ENCODE peak calls at places on chromosome 7, in seven cellular contexts. One of them, this sample, is unnamed.
A peak's percentile ranks its signal among the peaks of the same experiment; 100 is the strongest.

GRCh38 chr7:136845899-136846465 is 22.5 kb upstream of the CHRM2 start:
- DNase-seq in WERI-Rb-1: no peak
- DNase-seq in keratinocyte: no peak
- DNase-seq in CD4-positive, alpha-beta memory T cell: no peak
- DNase-seq in HCT116: no peak
- DNase-seq in CD4-positive, alpha-beta T cell: no peak
- DNase-seq in psoas muscle: no peak
- DNase-seq in this sample: no peak

GRCh38 chr7:64308019-64308275 is 5.8 kb upstream of the ZNF736 start:
- DNase-seq in keratinocyte: no peak
- DNase-seq in CD4-positive, alpha-beta T cell: peak; percentile 35
- DNase-seq in WERI-Rb-1: no peak
- DNase-seq in CD4-positive, alpha-beta memory T cell: no peak
- DNase-seq in HCT116: no peak
- DNase-seq in psoas muscle: no peak
- DNase-seq in this sample: peak; percentile 46

GRCh38 chr7:1085266-1085665 is 2.6 kb upstream of the GPER1 start:
- DNase-seq in HCT116: no peak
- DNase-seq in CD4-positive, alpha-beta T cell: no peak
- DNase-seq in keratinocyte: no peak
- DNase-seq in CD4-positive, alpha-beta memory T cell: no peak
- DNase-seq in WERI-Rb-1: no peak
- DNase-seq in psoas muscle: no peak
- DNase-seq in this sample: no peak

GRCh38 chr7:130904792-130905191 is 170.8 kb upstream of the KLF14 start:
- DNase-seq in WERI-Rb-1: no peak
- DNase-seq in CD4-positive, alpha-beta T cell: no peak
- DNase-seq in HCT116: no peak
- DNase-seq in CD4-positive, alpha-beta memory T cell: no peak
- DNase-seq in psoas muscle: no peak
- DNase-seq in keratinocyte: no peak
- DNase-seq in this sample: no peak

GRCh38 chr7:133789951-133790350 is 337.2 kb upstream of the LRGUK start:
- DNase-seq in HCT116: no peak
- DNase-seq in CD4-positive, alpha-beta memory T cell: no peak
- DNase-seq in WERI-Rb-1: peak; percentile 7
- DNase-seq in CD4-positive, alpha-beta T cell: no peak
- DNase-seq in keratinocyte: no peak
- DNase-seq in psoas muscle: no peak
- DNase-seq in this sample: no peak

GRCh38 chr7:64433590-64433989 is 119.8 kb downstream of the ZNF736 start:
- DNase-seq in keratinocyte: no peak
- DNase-seq in CD4-positive, alpha-beta memory T cell: no peak
- DNase-seq in CD4-positive, alpha-beta T cell: no peak
- DNase-seq in psoas muscle: no peak
- DNase-seq in HCT116: no peak
- DNase-seq in WERI-Rb-1: no peak
- DNase-seq in this sample: no peak

GRCh38 chr7:34739651-34740300 is 81.8 kb downstream of the NPSR1 start:
- DNase-seq in WERI-Rb-1: peak; percentile 51
- DNase-seq in keratinocyte: no peak
- DNase-seq in psoas muscle: no peak
- DNase-seq in CD4-positive, alpha-beta T cell: no peak
- DNase-seq in HCT116: no peak
- DNase-seq in CD4-positive, alpha-beta memory T cell: no peak
- DNase-seq in this sample: no peak

GRCh38 chr7:155451522-155452239 is 6.2 kb upstream of the EN2 start:
- DNase-seq in CD4-positive, alpha-beta memory T cell: no peak
- DNase-seq in psoas muscle: no peak
- DNase-seq in HCT116: no peak
- DNase-seq in keratinocyte: no peak
- DNase-seq in CD4-positive, alpha-beta T cell: no peak
- DNase-seq in WERI-Rb-1: no peak
- DNase-seq in this sample: no peak

GRCh38 chr7:33669251-33669670 is 236.1 kb upstream of the BMPER start:
- DNase-seq in psoas muscle: no peak
- DNase-seq in WERI-Rb-1: no peak
- DNase-seq in CD4-positive, alpha-beta T cell: no peak
- DNase-seq in CD4-positive, alpha-beta memory T cell: no peak
- DNase-seq in HCT116: no peak
- DNase-seq in keratinocyte: no peak
- DNase-seq in this sample: no peak

GRCh38 chr7:102044984-102045673 is 227.7 kb downstream of the CUX1 start:
- DNase-seq in CD4-positive, alpha-beta memory T cell: no peak
- DNase-seq in psoas muscle: peak; percentile 77
- DNase-seq in HCT116: peak; percentile 7
- DNase-seq in CD4-positive, alpha-beta T cell: no peak
- DNase-seq in WERI-Rb-1: no peak
- DNase-seq in keratinocyte: no peak
- DNase-seq in this sample: peak; percentile 78

GRCh38 chr7:119377-120163 is 72.8 kb upstream of the FAM20C start:
- DNase-seq in WERI-Rb-1: peak; percentile 39
- DNase-seq in CD4-positive, alpha-beta T cell: no peak
- DNase-seq in psoas muscle: no peak
- DNase-seq in keratinocyte: no peak
- DNase-seq in CD4-positive, alpha-beta memory T cell: no peak
- DNase-seq in HCT116: no peak
- DNase-seq in this sample: no peak

GRCh38 chr7:50674299-50674698 is 108.4 kb downstream of the GRB10 start:
- DNase-seq in CD4-positive, alpha-beta T cell: no peak
- DNase-seq in psoas muscle: no peak
- DNase-seq in keratinocyte: no peak
- DNase-seq in WERI-Rb-1: no peak
- DNase-seq in CD4-positive, alpha-beta memory T cell: no peak
- DNase-seq in HCT116: no peak
- DNase-seq in this sample: no peak

GRCh38 chr7:23234569-23235296 is 11.8 kb upstream of the GPNMB start:
- DNase-seq in keratinocyte: no peak
- DNase-seq in HCT116: no peak
- DNase-seq in CD4-positive, alpha-beta memory T cell: no peak
- DNase-seq in CD4-positive, alpha-beta T cell: no peak
- DNase-seq in psoas muscle: no peak
- DNase-seq in WERI-Rb-1: no peak
- DNase-seq in this sample: no peak

GRCh38 chr7:79982151-79982770 is 152.4 kb upstream of the GNAI1 start:
- DNase-seq in CD4-positive, alpha-beta memory T cell: no peak
- DNase-seq in WERI-Rb-1: no peak
- DNase-seq in psoas muscle: no peak
- DNase-seq in HCT116: no peak
- DNase-seq in CD4-positive, alpha-beta T cell: no peak
- DNase-seq in keratinocyte: no peak
- DNase-seq in this sample: no peak

GRCh38 chr7:89994483-89994882 is 159.8 kb upstream of the STEAP1 start:
- DNase-seq in WERI-Rb-1: no peak
- DNase-seq in keratinocyte: no peak
- DNase-seq in HCT116: no peak
- DNase-seq in CD4-positive, alpha-beta T cell: no peak
- DNase-seq in CD4-positive, alpha-beta memory T cell: no peak
- DNase-seq in psoas muscle: no peak
- DNase-seq in this sample: no peak

GRCh38 chr7:39589323-39590111 is 23.3 kb downstream of the YAE1 start:
- DNase-seq in keratinocyte: peak; percentile 66
- DNase-seq in WERI-Rb-1: no peak
- DNase-seq in HCT116: peak; percentile 79
- DNase-seq in CD4-positive, alpha-beta T cell: peak; percentile 43
- DNase-seq in psoas muscle: no peak
- DNase-seq in CD4-positive, alpha-beta memory T cell: peak; percentile 67
- DNase-seq in this sample: peak; percentile 78

GRCh38 chr7:101576993-101577392 is 52.1 kb downstream of the MYL10 start:
- DNase-seq in keratinocyte: no peak
- DNase-seq in WERI-Rb-1: no peak
- DNase-seq in CD4-positive, alpha-beta memory T cell: no peak
- DNase-seq in CD4-positive, alpha-beta T cell: no peak
- DNase-seq in HCT116: no peak
- DNase-seq in psoas muscle: no peak
- DNase-seq in this sample: no peak

GRCh38 chr7:66013938-66014337 is 31.9 kb upstream of the GUSB start:
- DNase-seq in psoas muscle: no peak
- DNase-seq in CD4-positive, alpha-beta T cell: no peak
- DNase-seq in HCT116: peak; percentile 26
- DNase-seq in keratinocyte: no peak
- DNase-seq in CD4-positive, alpha-beta memory T cell: no peak
- DNase-seq in WERI-Rb-1: peak; percentile 42
- DNase-seq in this sample: no peak

GRCh38 chr7:41878331-41879112 is 175.6 kb upstream of the INHBA start:
- DNase-seq in keratinocyte: no peak
- DNase-seq in HCT116: no peak
- DNase-seq in psoas muscle: no peak
- DNase-seq in WERI-Rb-1: no peak
- DNase-seq in CD4-positive, alpha-beta memory T cell: no peak
- DNase-seq in CD4-positive, alpha-beta T cell: no peak
- DNase-seq in this sample: no peak

DNA sequence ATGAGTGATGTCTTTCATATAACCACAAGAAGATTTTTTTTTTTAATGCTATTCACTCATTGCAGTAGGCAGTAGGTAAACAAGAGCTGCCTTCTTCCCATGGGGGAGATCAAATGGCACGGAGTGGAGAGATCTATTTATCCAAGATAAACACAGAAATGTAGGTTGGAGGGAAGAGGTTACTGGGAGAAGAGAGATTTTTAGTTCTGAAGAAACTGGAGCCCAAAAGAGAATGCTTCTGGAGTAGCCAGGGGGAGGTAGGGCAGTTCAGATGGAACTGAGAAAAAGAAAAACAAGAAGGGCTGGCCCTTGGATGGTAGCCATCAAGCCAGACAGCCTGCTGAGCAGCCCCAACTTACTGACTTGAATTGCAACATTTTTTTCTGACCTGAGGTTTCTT is 270.1 kb upstream of the TPK1 start:
- DNase-seq in psoas muscle: peak; percentile 45
- DNase-seq in HCT116: no peak
- DNase-seq in CD4-positive, alpha-beta memory T cell: no peak
- DNase-seq in CD4-positive, alpha-beta T cell: no peak
- DNase-seq in WERI-Rb-1: no peak
- DNase-seq in keratinocyte: no peak
- DNase-seq in this sample: no peak
- H3K9me3 ChIP-seq in psoas muscle: no peaks in the 10 kb centered on the region
- H3K9me3 ChIP-seq in HCT116: no peaks in the 10 kb centered on the region
- H3K9me3 ChIP-seq in CD4-positive, alpha-beta memory T cell: no peaks in the 10 kb centered on the region
- H3K9me3 ChIP-seq in CD4-positive, alpha-beta T cell: no peaks in the 10 kb centered on the region
- H3K9me3 ChIP-seq in WERI-Rb-1: no peaks in the 10 kb centered on the region
- H3K9me3 ChIP-seq in keratinocyte: no peaks in the 10 kb centered on the region
- H3K9me3 ChIP-seq in this sample: no peaks in the 10 kb centered on the region

GRCh38 chr7:71783779-71784178 is 628.4 kb downstream of the CALN1 start:
- DNase-seq in CD4-positive, alpha-beta T cell: no peak
- DNase-seq in WERI-Rb-1: no peak
- DNase-seq in psoas muscle: no peak
- DNase-seq in CD4-positive, alpha-beta memory T cell: no peak
- DNase-seq in HCT116: no peak
- DNase-seq in keratinocyte: no peak
- DNase-seq in this sample: no peak

GRCh38 chr7:71787513-71787912 is 624.6 kb downstream of the CALN1 start:
- DNase-seq in psoas muscle: no peak
- DNase-seq in WERI-Rb-1: no peak
- DNase-seq in HCT116: no peak
- DNase-seq in CD4-positive, alpha-beta memory T cell: no peak
- DNase-seq in keratinocyte: no peak
- DNase-seq in CD4-positive, alpha-beta T cell: no peak
- DNase-seq in this sample: peak; percentile 8

GRCh38 chr7:71784781-71785180 is 627.4 kb downstream of the CALN1 start:
- DNase-seq in CD4-positive, alpha-beta memory T cell: no peak
- DNase-seq in HCT116: no peak
- DNase-seq in WERI-Rb-1: no peak
- DNase-seq in keratinocyte: no peak
- DNase-seq in CD4-positive, alpha-beta T cell: no peak
- DNase-seq in psoas muscle: no peak
- DNase-seq in this sample: no peak

GRCh38 chr7:71785216-71785615 is 626.9 kb downstream of the CALN1 start:
- DNase-seq in psoas muscle: no peak
- DNase-seq in HCT116: no peak
- DNase-seq in keratinocyte: no peak
- DNase-seq in CD4-positive, alpha-beta memory T cell: no peak
- DNase-seq in WERI-Rb-1: no peak
- DNase-seq in CD4-positive, alpha-beta T cell: no peak
- DNase-seq in this sample: no peak

DNA sequence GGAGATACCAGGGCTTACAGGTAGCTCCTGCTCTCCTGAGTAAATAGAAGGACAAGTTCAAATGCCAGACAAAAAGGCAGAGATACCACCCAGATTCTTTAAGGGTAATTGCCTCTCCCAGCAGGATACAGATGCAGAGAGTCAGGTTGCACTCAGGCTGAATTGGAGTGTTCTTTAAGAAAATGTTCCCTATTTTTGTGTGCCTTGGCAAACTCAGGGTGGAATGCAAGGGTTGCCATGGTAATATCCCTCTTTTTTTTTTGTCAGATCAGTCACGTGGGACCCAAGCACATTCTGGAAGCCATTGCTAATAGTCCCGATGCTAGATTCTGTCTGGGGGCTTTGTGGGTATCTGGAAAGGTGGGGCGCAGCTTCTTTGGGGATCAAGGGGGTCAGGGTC is 628.0 kb downstream of the CALN1 start:
- DNase-seq in WERI-Rb-1: no peak
- DNase-seq in CD4-positive, alpha-beta T cell: no peak
- DNase-seq in keratinocyte: no peak
- DNase-seq in CD4-positive, alpha-beta memory T cell: no peak
- DNase-seq in psoas muscle: no peak
- DNase-seq in HCT116: no peak
- DNase-seq in this sample: no peak
- H3K9me3 ChIP-seq in WERI-Rb-1: peaks cover 8% of the 10 kb centered on the region
- H3K9me3 ChIP-seq in CD4-positive, alpha-beta T cell: peaks cover 12% of the 10 kb centered on the region
- H3K9me3 ChIP-seq in keratinocyte: peaks cover 3% of the 10 kb centered on the region
- H3K9me3 ChIP-seq in CD4-positive, alpha-beta memory T cell: no peaks in the 10 kb centered on the region
- H3K9me3 ChIP-seq in psoas muscle: peaks cover 13% of the 10 kb centered on the region
- H3K9me3 ChIP-seq in HCT116: peaks cover 15% of the 10 kb centered on the region
- H3K9me3 ChIP-seq in this sample: peaks cover 21% of the 10 kb centered on the region

GRCh38 chr7:57400531-57401155 is 49.3 kb upstream of the ZNF716 start:
- DNase-seq in HCT116: no peak
- DNase-seq in WERI-Rb-1: no peak
- DNase-seq in psoas muscle: no peak
- DNase-seq in CD4-positive, alpha-beta T cell: no peak
- DNase-seq in keratinocyte: no peak
- DNase-seq in CD4-positive, alpha-beta memory T cell: no peak
- DNase-seq in this sample: no peak

GRCh38 chr7:57404343-57404966 is 45.5 kb upstream of the ZNF716 start:
- DNase-seq in HCT116: no peak
- DNase-seq in keratinocyte: no peak
- DNase-seq in WERI-Rb-1: no peak
- DNase-seq in CD4-positive, alpha-beta memory T cell: no peak
- DNase-seq in psoas muscle: peak; percentile 81
- DNase-seq in CD4-positive, alpha-beta T cell: no peak
- DNase-seq in this sample: no peak

GRCh38 chr7:57403601-57404342 is 46.2 kb upstream of the ZNF716 start:
- DNase-seq in WERI-Rb-1: no peak
- DNase-seq in CD4-positive, alpha-beta memory T cell: no peak
- DNase-seq in CD4-positive, alpha-beta T cell: no peak
- DNase-seq in keratinocyte: no peak
- DNase-seq in psoas muscle: peak; percentile 81
- DNase-seq in HCT116: no peak
- DNase-seq in this sample: no peak

GRCh38 chr7:57407125-57407524 is 42.9 kb upstream of the ZNF716 start:
- DNase-seq in keratinocyte: no peak
- DNase-seq in WERI-Rb-1: no peak
- DNase-seq in CD4-positive, alpha-beta memory T cell: no peak
- DNase-seq in psoas muscle: no peak
- DNase-seq in HCT116: no peak
- DNase-seq in CD4-positive, alpha-beta T cell: no peak
- DNase-seq in this sample: no peak

GRCh38 chr7:57404967-57405421 is 45.0 kb upstream of the ZNF716 start:
- DNase-seq in CD4-positive, alpha-beta memory T cell: no peak
- DNase-seq in WERI-Rb-1: no peak
- DNase-seq in CD4-positive, alpha-beta T cell: no peak
- DNase-seq in HCT116: no peak
- DNase-seq in psoas muscle: no peak
- DNase-seq in keratinocyte: no peak
- DNase-seq in this sample: no peak
- H3K9me3 ChIP-seq in CD4-positive, alpha-beta memory T cell: no peaks in the 10 kb centered on the region
- H3K9me3 ChIP-seq in WERI-Rb-1: peaks cover 4% of the 10 kb centered on the region
- H3K9me3 ChIP-seq in CD4-positive, alpha-beta T cell: peaks cover 3% of the 10 kb centered on the region
- H3K9me3 ChIP-seq in HCT116: peaks cover 7% of the 10 kb centered on the region
- H3K9me3 ChIP-seq in psoas muscle: no peaks in the 10 kb centered on the region
- H3K9me3 ChIP-seq in keratinocyte: peaks cover 8% of the 10 kb centered on the region
- H3K9me3 ChIP-seq in this sample: peaks cover 8% of the 10 kb centered on the region

GRCh38 chr7:157994319-157994718 is 593.3 kb downstream of the PTPRN2 start:
- DNase-seq in psoas muscle: no peak
- DNase-seq in CD4-positive, alpha-beta memory T cell: no peak
- DNase-seq in HCT116: no peak
- DNase-seq in CD4-positive, alpha-beta T cell: no peak
- DNase-seq in WERI-Rb-1: no peak
- DNase-seq in keratinocyte: no peak
- DNase-seq in this sample: no peak
- H3K9me3 ChIP-seq in psoas muscle: no peaks in the 10 kb centered on the region
- H3K9me3 ChIP-seq in CD4-positive, alpha-beta memory T cell: no peaks in the 10 kb centered on the region
- H3K9me3 ChIP-seq in HCT116: no peaks in the 10 kb centered on the region
- H3K9me3 ChIP-seq in CD4-positive, alpha-beta T cell: no peaks in the 10 kb centered on the region
- H3K9me3 ChIP-seq in WERI-Rb-1: no peaks in the 10 kb centered on the region
- H3K9me3 ChIP-seq in keratinocyte: peaks cover 10% of the 10 kb centered on the region
- H3K9me3 ChIP-seq in this sample: no peaks in the 10 kb centered on the region

This sample was measured in DND-41.